ENCODE peak calls at places on chromosomes 5 and 9, in four cellular contexts. R is K562, S is GM12878, O is HepG2. I is an unnamed sample.

GRCh38 chr5:110058175-110058574 is 368.4 kb downstream of the MAN2A1 start:
- DNase-seq in R (no peak), S (no peak), O (no peak), I (no peak)

GRCh38 chr9:100117316-100117715 is 18.3 kb downstream of the INVS start:
- DNase-seq in R (no peak), S (no peak), O (no peak), I (no peak)

GRCh38 chr5:153018121-153018520 is 472.3 kb upstream of the GRIA1 start:
- DNase-seq in R (no peak), S (no peak), O (no peak), I (no peak)

GRCh38 chr5:132479812-132480441 is 10.6 kb downstream of the IRF1 start:
- DNase-seq in R (no peak), S (no peak), O (no peak), I (no peak)

GRCh38 chr9:15264918-15265317 is 42.1 kb downstream of the TTC39B start:
- DNase-seq in R (no peak), S (no peak), O (no peak), I (no peak)

GRCh38 chr9:114804504-114804903 is 1.3 kb downstream of the TNFSF15 start:
- DNase-seq in R (no peak), S (no peak), O (peak), I (no peak)

GRCh38 chr5:68171101-68171558 is 44.4 kb upstream of the PIK3R1 start:
- DNase-seq in R (no peak), S (no peak), O (no peak), I (no peak)

GRCh38 chr5:78649220-78649700 is 688 bp upstream of the LHFPL2 start:
- DNase-seq in R (no peak), S (no peak), O (peak), I (no peak)

GRCh38 chr9:99430301-99430700 is 208.2 kb downstream of the SEC61B start:
- DNase-seq in R (no peak), S (no peak), O (no peak), I (no peak)

GRCh38 chr5:14268236-14268701 is 125.1 kb downstream of the TRIO start:
- DNase-seq in R (peak), S (no peak), O (peak), I (no peak)

GRCh38 chr9:123457586-123457985 is 101.6 kb downstream of the CRB2 start:
- DNase-seq in R (no peak), S (no peak), O (no peak), I (no peak)

GRCh38 chr5:129177451-129177850 is 82.9 kb downstream of the ISOC1 start:
- DNase-seq in R (no peak), S (no peak), O (no peak), I (no peak)

GRCh38 chr9:92808726-92809451 is 44.3 kb upstream of the BICD2 start:
- DNase-seq in R (peak), S (no peak), O (peak), I (peak)

GRCh38 chr9:105141448-105142101 is 102.9 kb upstream of the SLC44A1 start:
- DNase-seq in R (no peak), S (no peak), O (no peak), I (no peak)

GRCh38 chr5:177404641-177405134 is 4.2 kb upstream of the PFN3 start:
- DNase-seq in R (no peak), S (no peak), O (no peak), I (no peak)

GRCh38 chr9:110532908-110533665 is 46.5 kb downstream of the SVEP1 start:
- DNase-seq in R (no peak), S (no peak), O (no peak), I (no peak)

GRCh38 chr5:17212996-17213395 is 4.4 kb upstream of the BASP1 start:
- DNase-seq in R (no peak), S (no peak), O (no peak), I (no peak)

GRCh38 chr9:116585896-116586295 is 101.2 kb upstream of the TRIM32 start:
- DNase-seq in R (no peak), S (no peak), O (no peak), I (no peak)

GRCh38 chr5:91103353-91104061 is 279.6 kb downstream of the ARRDC3 start:
- DNase-seq in R (no peak), S (no peak), O (no peak), I (no peak)

GRCh38 chr5:170121321-170121720 is 15.6 kb downstream of the FOXI1 start:
- DNase-seq in R (no peak), S (no peak), O (no peak), I (no peak)

GRCh38 chr5:80961376-80962281 is 1.5 kb downstream of the RASGRF2 start:
- DNase-seq in R (no peak), S (no peak), O (peak), I (no peak)

GRCh38 chr9:106156462-106156861 is 462.1 kb downstream of the TMEM38B start:
- DNase-seq in R (no peak), S (no peak), O (no peak), I (no peak)

GRCh38 chr9:113531919-113532808 is 68.6 kb downstream of the RGS3 start:
- DNase-seq in R (no peak), S (no peak), O (no peak), I (no peak)
- TF ChIP-seq SP1 in R (no peak), S (no peak), O (no peak), I (no peak)

DNA sequence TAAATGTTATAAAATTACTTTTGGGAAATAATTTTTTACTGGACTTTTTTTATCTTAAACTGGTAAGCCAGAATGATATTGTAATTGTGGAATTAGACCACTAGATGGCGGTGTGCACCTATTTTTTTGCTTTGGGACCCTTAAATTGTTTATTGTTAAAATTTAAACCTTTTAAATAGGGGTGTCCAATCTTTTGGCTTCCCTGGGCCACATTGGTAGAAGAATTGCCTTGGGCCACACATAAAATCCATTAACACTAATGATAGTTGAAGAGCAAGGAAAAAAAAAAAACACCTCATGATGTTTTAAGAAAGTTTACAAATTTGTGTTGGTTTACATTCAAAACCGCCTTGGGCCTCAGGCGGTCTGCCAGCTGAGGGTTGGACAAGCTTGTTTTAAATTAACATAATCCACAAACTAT is 28.4 kb upstream of the GADD45G start:
- DNase-seq in R (peak), S (no peak), O (peak), I (no peak)
- TF ChIP-seq HDAC2 in R (no peak), S (no peak), O (no peak), I (no peak)

GRCh38 chr5:174195517-174195916 is 150.0 kb downstream of the NSG2 start:
- DNase-seq in R (no peak), S (no peak), O (no peak), I (no peak)
- TF ChIP-seq ATF3 in R (no peak), S (no peak), O (no peak), I (no peak)

DNA sequence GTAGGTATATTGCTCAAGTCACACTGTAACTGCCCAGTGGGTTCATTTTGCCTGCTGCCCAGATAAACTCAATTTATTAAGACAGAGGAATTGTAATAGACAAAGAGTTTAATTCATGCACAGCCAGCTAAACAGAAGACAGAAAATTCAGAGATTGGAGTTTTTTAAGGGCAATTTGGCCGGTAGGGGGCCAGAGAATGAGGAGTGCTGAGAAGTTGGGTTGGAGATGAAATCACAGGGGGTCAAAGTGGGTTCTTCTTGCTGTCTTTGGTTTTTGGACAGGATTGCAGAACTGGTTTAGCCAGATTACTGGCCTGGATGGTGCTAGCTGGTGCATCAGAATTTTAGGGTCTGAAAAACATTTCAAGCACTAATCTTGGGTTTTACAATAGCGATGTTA is 20.7 kb upstream of the IL33 start:
- DNase-seq in R (peak), S (no peak), O (peak), I (no peak)
- TF ChIP-seq SP1 in R (no peak), S (no peak), O (no peak), I (no peak)

GRCh38 chr5:39648539-39649200 is 223.9 kb upstream of the DAB2 start:
- DNase-seq in R (peak), S (no peak), O (no peak), I (no peak)
- TF ChIP-seq HDAC2 in R (no peak), S (no peak), O (no peak), I (no peak)

I was measured in H1.